ENCODE peak calls at places on chromosomes 6 and 20, in six cellular contexts. V, L, Y, P, G and H are unnamed samples.

GRCh38 chr6:149190228-149190831 is 127.2 kb upstream of the TAB2 start:
- DNase-seq in V (peak), L (no peak), Y (no peak), P (no peak), G (no peak), H (peak)

GRCh38 chr6:10425973-10426780 is 11.3 kb upstream of the TFAP2A start:
- DNase-seq in V (no peak), L (no peak), Y (peak), P (no peak), G (no peak), H (peak)

GRCh38 chr20:51487525-51488279 is 54.8 kb downstream of the NFATC2 start:
- DNase-seq in V (peak), L (peak), Y (no peak), P (peak), G (no peak), H (peak)

GRCh38 chr6:52990342-52990741 is 4.7 kb downstream of the GSTA4 start:
- DNase-seq in V (no peak), L (no peak), Y (no peak), P (no peak), G (no peak), H (no peak)

GRCh38 chr20:31841928-31842327 is 3.5 kb downstream of the FOXS1 start:
- DNase-seq in V (peak), L (no peak), Y (no peak), P (peak), G (no peak), H (peak)

GRCh38 chr6:28863607-28864320 is 60.0 kb downstream of the TRIM27 start:
- DNase-seq in V (peak), L (peak), Y (peak), P (peak), G (peak), H (peak)

GRCh38 chr20:5489596-5489995 is 172.8 kb upstream of the PROKR2 start:
- DNase-seq in V (no peak), L (no peak), Y (no peak), P (no peak), G (no peak), H (no peak)

GRCh38 chr20:8837396-8837795 is 231.5 kb upstream of the PLCB4 start:
- DNase-seq in V (no peak), L (no peak), Y (no peak), P (no peak), G (no peak), H (peak)

GRCh38 chr6:19713984-19714383 is 123.2 kb upstream of the ID4 start:
- DNase-seq in V (no peak), L (no peak), Y (no peak), P (no peak), G (no peak), H (no peak)

GRCh38 chr6:132490024-132490423 is 22.9 kb downstream of the STX7 start:
- DNase-seq in V (peak), L (no peak), Y (no peak), P (no peak), G (no peak), H (no peak)

GRCh38 chr20:14947536-14947935 is 610.1 kb upstream of the FLRT3 start:
- DNase-seq in V (no peak), L (no peak), Y (no peak), P (no peak), G (no peak), H (no peak)

GRCh38 chr6:158512809-158513208 is 47.1 kb upstream of the TMEM181 start:
- DNase-seq in V (no peak), L (no peak), Y (no peak), P (no peak), G (no peak), H (no peak)

GRCh38 chr6:163311830-163312229 is 102.7 kb upstream of the QKI start:
- DNase-seq in V (peak), L (peak), Y (no peak), P (no peak), G (no peak), H (peak)

GRCh38 chr6:108714012-108714773 is 134.0 kb upstream of the ARMC2 start:
- DNase-seq in V (no peak), L (no peak), Y (no peak), P (no peak), G (no peak), H (no peak)

GRCh38 chr6:116040980-116041379 is 19.7 kb downstream of the FRK start:
- DNase-seq in V (no peak), L (no peak), Y (no peak), P (no peak), G (no peak), H (no peak)

GRCh38 chr6:5905431-5906339 is 101.0 kb downstream of the NRN1 start:
- DNase-seq in V (no peak), L (no peak), Y (no peak), P (no peak), G (no peak), H (no peak)

GRCh38 chr6:39348740-39349139 is 26.2 kb upstream of the KCNK16 start:
- DNase-seq in V (no peak), L (no peak), Y (no peak), P (no peak), G (no peak), H (no peak)

GRCh38 chr6:112311950-112312547 is 35.1 kb upstream of the RFPL4B start:
- DNase-seq in V (peak), L (no peak), Y (peak), P (peak), G (no peak), H (peak)

GRCh38 chr20:34703573-34704176 is 469 bp upstream of the TP53INP2 start:
- DNase-seq in V (peak), L (no peak), Y (peak), P (peak), G (no peak), H (peak)

GRCh38 chr20:59958626-59959025 is 403 bp downstream of the CDH26 start:
- DNase-seq in V (no peak), L (no peak), Y (no peak), P (no peak), G (no peak), H (no peak)

GRCh38 chr6:157980288-157981131 is 1.2 kb upstream of the SYNJ2 start:
- DNase-seq in V (no peak), L (no peak), Y (no peak), P (no peak), G (no peak), H (peak)

GRCh38 chr6:158531970-158532369 is 27.9 kb upstream of the TMEM181 start:
- DNase-seq in V (no peak), L (no peak), Y (no peak), P (no peak), G (no peak), H (no peak)

GRCh38 chr6:84583784-84584183 is 180.6 kb downstream of the TBX18 start:
- DNase-seq in V (peak), L (no peak), Y (no peak), P (no peak), G (no peak), H (no peak)

GRCh38 chr20:53859684-53860083 is 210.7 kb downstream of the BCAS1 start:
- DNase-seq in V (no peak), L (no peak), Y (no peak), P (no peak), G (no peak), H (no peak)

GRCh38 chr6:154632121-154632520 is 101.1 kb upstream of the SCAF8 start:
- DNase-seq in V (peak), L (no peak), Y (no peak), P (no peak), G (no peak), H (no peak)

GRCh38 chr6:107114213-107114871 is 973 bp downstream of the BEND3 start:
- DNase-seq in V (peak), L (peak), Y (peak), P (peak), G (no peak), H (peak)

GRCh38 chr20:16528078-16528477 is 45.2 kb downstream of the KIF16B start:
- DNase-seq in V (no peak), L (peak), Y (no peak), P (no peak), G (no peak), H (peak)

GRCh38 chr6:35489995-35490791 is 6.7 kb downstream of the TEAD3 start:
- DNase-seq in V (no peak), L (no peak), Y (peak), P (peak), G (no peak), H (no peak)

GRCh38 chr20:64188682-64189529 is 24.7 kb downstream of the MYT1 start:
- DNase-seq in V (peak), L (peak), Y (peak), P (no peak), G (no peak), H (peak)

GRCh38 chr6:70708448-70708847 is 40.8 kb downstream of the SMAP1 start:
- DNase-seq in V (no peak), L (no peak), Y (no peak), P (no peak), G (no peak), H (no peak)

GRCh38 chr6:70705772-70706171 is 38.1 kb downstream of the SMAP1 start:
- DNase-seq in V (no peak), L (no peak), Y (no peak), P (no peak), G (no peak), H (no peak)

GRCh38 chr6:70706491-70707123 is 38.9 kb downstream of the SMAP1 start:
- DNase-seq in V (peak), L (peak), Y (peak), P (peak), G (no peak), H (peak)

GRCh38 chr6:70707893-70708292 is 40.2 kb downstream of the SMAP1 start:
- DNase-seq in V (no peak), L (no peak), Y (no peak), P (no peak), G (no peak), H (no peak)

GRCh38 chr6:70709826-70710225 is 42.1 kb downstream of the SMAP1 start:
- DNase-seq in V (no peak), L (no peak), Y (no peak), P (no peak), G (no peak), H (peak)
- TF ChIP-seq MAX in V (no peak), L (no peak), Y (no peak), P (no peak), G (no peak), H (no peak)

GRCh38 chr20:420169-420620 is 12.1 kb downstream of the RBCK1 start:
- DNase-seq in V (no peak), L (no peak), Y (peak), P (no peak), G (no peak), H (no peak)

GRCh38 chr20:416950-417800 is 9.1 kb downstream of the RBCK1 start:
- DNase-seq in V (no peak), L (no peak), Y (no peak), P (no peak), G (no peak), H (no peak)

GRCh38 chr20:419556-420168 is 11.6 kb downstream of the RBCK1 start:
- DNase-seq in V (no peak), L (peak), Y (no peak), P (no peak), G (no peak), H (no peak)

GRCh38 chr20:417801-418342 is 9.8 kb downstream of the RBCK1 start:
- DNase-seq in V (no peak), L (no peak), Y (peak), P (no peak), G (no peak), H (no peak)

DNA sequence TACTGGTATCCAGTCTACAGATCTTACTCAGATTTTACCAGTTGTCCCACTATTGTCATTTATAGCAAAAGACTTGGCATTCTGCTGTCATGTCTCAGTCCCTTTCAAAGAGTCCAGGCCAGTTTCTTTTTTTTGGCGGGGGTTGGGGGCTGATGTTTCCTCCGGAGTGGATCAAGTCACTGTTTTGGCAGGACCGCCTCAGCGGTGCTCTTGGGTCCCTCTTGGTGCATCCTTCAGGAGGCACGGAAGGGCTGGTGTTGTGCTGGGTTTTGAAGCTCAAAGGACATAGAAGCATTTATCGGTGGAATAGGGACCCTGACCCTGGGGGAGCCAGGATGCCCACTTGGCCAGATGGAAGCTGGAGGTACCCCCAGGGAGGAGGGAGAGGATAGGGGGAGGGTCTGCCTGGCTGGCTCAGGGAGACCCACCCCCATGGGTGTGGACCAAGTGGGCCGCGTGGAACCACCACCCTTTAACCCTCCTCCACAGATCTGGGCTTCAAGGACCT is 10.8 kb downstream of the RBCK1 start:
- DNase-seq in V (no peak), L (no peak), Y (no peak), P (no peak), G (no peak), H (no peak)
- H2AFZ ChIP-seq in V (no peak), L (no peak), Y (no peak), P (no peak), G (no peak), H (no peak)

GRCh38 chr6:87281426-87281825 is 41.0 kb upstream of the SMIM8 start:
- DNase-seq in V (peak), L (no peak), Y (no peak), P (no peak), G (no peak), H (no peak)

GRCh38 chr6:87274660-87275273 is 47.6 kb upstream of the SMIM8 start:
- DNase-seq in V (no peak), L (no peak), Y (no peak), P (no peak), G (no peak), H (no peak)

GRCh38 chr6:87279051-87279595 is 43.3 kb upstream of the SMIM8 start:
- DNase-seq in V (no peak), L (no peak), Y (no peak), P (no peak), G (no peak), H (no peak)

GRCh38 chr6:87276624-87277023 is 45.8 kb upstream of the SMIM8 start:
- DNase-seq in V (no peak), L (no peak), Y (no peak), P (no peak), G (no peak), H (no peak)

DNA sequence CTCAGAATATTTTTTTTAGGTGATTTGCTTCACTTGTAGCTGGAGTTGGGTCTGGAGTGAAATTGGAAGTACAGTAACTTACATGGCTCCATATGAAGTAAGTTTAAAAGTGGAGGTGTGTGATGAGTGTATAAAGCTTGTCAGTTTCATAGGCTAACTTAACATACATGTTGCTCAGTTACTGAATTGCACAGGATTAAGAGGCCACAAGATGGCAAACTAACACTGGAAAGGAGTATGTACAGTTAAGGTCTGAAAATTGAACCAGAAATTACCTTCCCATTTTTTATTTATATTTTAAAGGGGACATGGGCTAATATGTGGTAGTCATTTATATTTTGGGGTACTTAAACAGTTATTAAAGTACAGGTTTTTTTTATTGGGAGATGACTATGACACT is 45.3 kb upstream of the SMIM8 start:
- DNase-seq in V (peak), L (no peak), Y (peak), P (no peak), G (no peak), H (peak)
- TF ChIP-seq MAX in V (no peak), L (no peak), Y (no peak), P (no peak), G (no peak), H (no peak)

GRCh38 chr6:7188492-7188891 is 80.7 kb downstream of the RREB1 start:
- DNase-seq in V (no peak), L (no peak), Y (no peak), P (no peak), G (peak), H (no peak)
- H2AFZ ChIP-seq in V (no peak), L (no peak), Y (no peak), P (no peak), G (no peak), H (no peak)

GRCh38 chr6:73984851-73985250 is 288.8 kb downstream of the CD109 start:
- DNase-seq in V (no peak), L (no peak), Y (no peak), P (no peak), G (no peak), H (no peak)

GRCh38 chr6:73983367-73983766 is 287.4 kb downstream of the CD109 start:
- DNase-seq in V (no peak), L (no peak), Y (no peak), P (no peak), G (no peak), H (no peak)

DNA sequence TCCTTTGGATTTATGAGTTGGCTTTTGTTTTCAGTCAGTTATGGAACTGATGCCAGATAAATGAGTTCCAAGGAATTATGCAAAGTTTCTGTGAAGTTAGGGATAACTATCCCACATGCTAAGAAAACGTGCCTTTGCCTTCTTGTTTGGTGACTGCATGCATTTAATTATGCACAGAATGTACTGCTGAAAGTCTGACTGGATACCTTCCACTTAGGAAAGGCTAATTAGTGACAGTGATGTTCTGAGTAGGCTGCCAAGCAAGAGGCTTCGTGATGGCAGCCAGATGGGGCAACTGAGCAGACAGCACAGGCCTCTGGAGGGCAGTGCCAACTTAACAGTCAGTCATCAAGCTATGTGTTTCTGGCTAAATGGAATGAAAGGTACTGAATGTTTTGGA is 289.9 kb downstream of the CD109 start:
- DNase-seq in V (peak), L (peak), Y (no peak), P (no peak), G (no peak), H (no peak)
- TF ChIP-seq MAX in V (no peak), L (no peak), Y (no peak), P (no peak), G (no peak), H (no peak)

GRCh38 chr6:1231941-1232340 is 80.0 kb upstream of the FOXQ1 start:
- DNase-seq in V (no peak), L (no peak), Y (no peak), P (no peak), G (no peak), H (no peak)
- H2AFZ ChIP-seq in V (no peak), L (no peak), Y (no peak), P (no peak), G (no peak), H (no peak)

GRCh38 chr6:34142046-34142445 is 3.8 kb downstream of the GRM4 start:
- DNase-seq in V (no peak), L (no peak), Y (no peak), P (no peak), G (no peak), H (no peak)

GRCh38 chr6:34143196-34143883 is 2.5 kb downstream of the GRM4 start:
- DNase-seq in V (no peak), L (no peak), Y (no peak), P (no peak), G (no peak), H (no peak)

GRCh38 chr6:34144581-34145160 is 1.2 kb downstream of the GRM4 start:
- DNase-seq in V (no peak), L (no peak), Y (no peak), P (no peak), G (no peak), H (no peak)

GRCh38 chr6:34143884-34144580 is 1.9 kb downstream of the GRM4 start:
- DNase-seq in V (peak), L (no peak), Y (peak), P (peak), G (no peak), H (peak)

GRCh38 chr6:34142599-34142998 is 3.3 kb downstream of the GRM4 start:
- DNase-seq in V (no peak), L (no peak), Y (no peak), P (peak), G (no peak), H (no peak)
- TF ChIP-seq MAX in V (no peak), L (no peak), Y (no peak), P (no peak), G (no peak), H (no peak)

GRCh38 chr6:134491473-134491872 is 173.6 kb upstream of the SGK1 start:
- DNase-seq in V (no peak), L (no peak), Y (no peak), P (no peak), G (no peak), H (no peak)

GRCh38 chr6:134495203-134495892 is 177.4 kb upstream of the SGK1 start:
- DNase-seq in V (no peak), L (no peak), Y (no peak), P (no peak), G (no peak), H (no peak)

GRCh38 chr6:134493789-134494188 is 175.9 kb upstream of the SGK1 start:
- DNase-seq in V (no peak), L (no peak), Y (no peak), P (no peak), G (no peak), H (no peak)

DNA sequence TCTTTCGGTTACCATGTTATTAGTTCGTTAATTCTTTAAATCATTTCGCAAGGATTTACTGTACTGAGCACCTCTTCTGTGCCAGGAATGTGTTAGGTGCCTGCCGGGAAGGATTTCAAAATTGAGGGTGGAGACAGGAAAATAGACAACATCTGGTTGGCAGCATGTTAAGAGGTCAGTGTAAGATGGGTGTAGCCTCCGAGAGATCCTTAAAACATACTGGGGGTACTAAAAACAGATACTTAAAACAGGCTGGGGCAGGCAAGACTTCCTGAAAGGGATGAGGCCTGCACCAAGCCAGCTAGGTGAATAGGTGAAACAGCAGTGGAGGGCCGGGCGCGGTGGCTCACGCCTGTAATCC is 178.0 kb upstream of the SGK1 start:
- DNase-seq in V (no peak), L (no peak), Y (no peak), P (no peak), G (no peak), H (no peak)
- H2AFZ ChIP-seq in V (no peak), L (no peak), Y (no peak), P (peak), G (no peak), H (no peak)

GRCh38 chr6:49937811-49938210 is 26.2 kb downstream of the DEFB114 start:
- DNase-seq in V (no peak), L (no peak), Y (no peak), P (no peak), G (no peak), H (no peak)

GRCh38 chr6:49934770-49935169 is 29.2 kb downstream of the DEFB114 start:
- DNase-seq in V (no peak), L (no peak), Y (no peak), P (no peak), G (no peak), H (no peak)

GRCh38 chr6:49935387-49935786 is 28.6 kb downstream of the DEFB114 start:
- DNase-seq in V (no peak), L (no peak), Y (no peak), P (no peak), G (no peak), H (no peak)

GRCh38 chr6:49937017-49937416 is 26.9 kb downstream of the DEFB114 start:
- DNase-seq in V (no peak), L (no peak), Y (no peak), P (no peak), G (no peak), H (no peak)

GRCh38 chr6:49939993-49940498 is 23.9 kb downstream of the DEFB114 start:
- DNase-seq in V (no peak), L (no peak), Y (no peak), P (peak), G (no peak), H (no peak)
- TF ChIP-seq MAX in V (no peak), L (no peak), Y (no peak), P (no peak), G (no peak), H (no peak)